ENCODE peak calls at places on chromosomes 3 and 15, in nine cellular contexts. J, D, W, P, E, X, L, K and I are unnamed samples.

GRCh38 chr3:197942956-197943556 is 6.9 kb upstream of the RPL35A start:
- DNase-seq in E (peak; percentile 64), X (no peak), K (peak; percentile 47), W (peak; percentile 65), D (no peak), L (no peak), J (no peak), P (no peak), I (no peak)

GRCh38 chr3:414063-414462 is 217.5 kb downstream of the CHL1 start:
- DNase-seq in E (no peak), J (no peak), D (no peak), X (no peak), L (no peak), K (peak; percentile 14), W (peak; percentile 42), P (no peak), I (peak; percentile 4)

GRCh38 chr3:179653777-179654117 is 907 bp downstream of the USP13 start:
- DNase-seq in X (no peak), J (no peak), L (no peak), E (peak; percentile 53), K (peak; percentile 31), D (no peak), P (no peak), W (no peak), I (peak; percentile 52)

GRCh38 chr3:102087236-102087635 is 237.9 kb downstream of the NFKBIZ start:
- DNase-seq in L (no peak), P (no peak), D (no peak), E (no peak), W (no peak), J (no peak), K (no peak), X (no peak), I (no peak)

GRCh38 chr3:42572278-42572677 is 9.5 kb downstream of the SEC22C start:
- DNase-seq in D (no peak), J (no peak), E (peak; percentile 45), L (no peak), X (no peak), P (peak; percentile 73), K (peak; percentile 45), W (peak; percentile 39), I (no peak)

GRCh38 chr3:177126015-177126773 is 71.1 kb downstream of the TBL1XR1 start:
- DNase-seq in X (peak; percentile 48), E (no peak), K (no peak), W (no peak), P (no peak), D (peak; percentile 81), J (no peak), L (no peak), I (no peak)

GRCh38 chr15:65177901-65178300 is 7.2 kb downstream of the CLPX start:
- DNase-seq in J (no peak), P (no peak), E (no peak), L (no peak), K (peak; percentile 47), D (no peak), X (no peak), W (no peak), I (no peak)

GRCh38 chr3:191958980-191959671 is 498.2 kb downstream of the PYDC2 start:
- DNase-seq in P (no peak), L (no peak), W (peak; percentile 22), D (no peak), E (no peak), J (no peak), K (no peak), X (no peak), I (no peak)

GRCh38 chr3:7410782-7411181 is 549.9 kb downstream of the GRM7 start:
- DNase-seq in J (no peak), L (no peak), X (no peak), P (peak; percentile 14), E (no peak), D (no peak), K (no peak), W (no peak), I (no peak)

GRCh38 chr15:31387101-31387482 is 60.5 kb downstream of the KLF13 start:
- DNase-seq in D (no peak), L (no peak), J (no peak), W (no peak), P (no peak), X (no peak), E (no peak), K (no peak), I (no peak)

GRCh38 chr3:64956619-64957018 is 268.8 kb upstream of the ADAMTS9 start:
- DNase-seq in P (no peak), W (no peak), K (no peak), E (no peak), X (no peak), L (no peak), J (no peak), D (no peak), I (no peak)

GRCh38 chr3:83934208-83935150 is 1024.3 kb upstream of the CADM2 start:
- DNase-seq in P (no peak), E (peak; percentile 76), W (no peak), J (no peak), L (peak; percentile 50), D (no peak), X (no peak), K (peak; percentile 62), I (peak; percentile 24)

GRCh38 chr15:63013052-63013808 is 29.3 kb upstream of the TPM1 start:
- DNase-seq in L (no peak), D (no peak), X (no peak), K (no peak), W (no peak), P (no peak), J (no peak), E (no peak), I (no peak)

GRCh38 chr3:101936419-101937331 is 87.4 kb downstream of the NFKBIZ start:
- DNase-seq in E (peak; percentile 90), X (peak; percentile 64), K (peak; percentile 27), J (no peak), P (no peak), D (peak; percentile 69), L (no peak), W (no peak), I (no peak)

GRCh38 chr15:25890532-25890931 is 27.4 kb upstream of the ATP10A start:
- DNase-seq in P (no peak), W (no peak), D (no peak), X (no peak), J (no peak), L (no peak), E (no peak), K (no peak), I (no peak)

GRCh38 chr3:76367281-76367680 is 581.9 kb upstream of the ZNF717 start:
- DNase-seq in W (no peak), K (no peak), D (peak; percentile 33), J (no peak), X (peak; percentile 40), P (no peak), E (no peak), L (no peak), I (no peak)

GRCh38 chr3:62768896-62769295 is 106.3 kb downstream of the CADPS start:
- DNase-seq in E (no peak), J (no peak), P (no peak), D (no peak), X (no peak), K (no peak), W (no peak), L (no peak), I (no peak)

GRCh38 chr3:14460342-14461005 is 58.1 kb downstream of the SLC6A6 start:
- DNase-seq in J (no peak), K (peak; percentile 55), X (peak; percentile 84), W (no peak), L (no peak), D (peak; percentile 83), E (no peak), P (no peak), I (no peak)

GRCh38 chr15:88215249-88215648 is 41.3 kb downstream of the NTRK3 start:
- DNase-seq in L (no peak), K (no peak), J (no peak), P (no peak), X (no peak), D (no peak), W (no peak), E (no peak), I (no peak)

GRCh38 chr15:68819451-68820204 is 1.1 kb downstream of the ANP32A start:
- DNase-seq in K (peak; percentile 74), J (no peak), D (no peak), W (peak; percentile 88), X (no peak), E (peak; percentile 35), L (peak; percentile 13), P (peak; percentile 34), I (peak; percentile 47)